ENCODE peak calls at places on chromosomes 7 and 10, in seven cellular contexts. One of them, this sample, is unnamed.

GRCh38 chr7:138449580-138449979 is 10.5 kb upstream of the TRIM24 start:
- DNase-seq in heart right ventricle: no peak
- DNase-seq in CD8-positive, alpha-beta T cell: peak; percentile 46
- DNase-seq in adipocyte: no peak
- DNase-seq in mesenchymal stem cell: no peak
- DNase-seq in ascending aorta: no peak
- DNase-seq in esophagus muscularis mucosa: peak; percentile 39
- DNase-seq in this sample: no peak

GRCh38 chr7:2979276-2979675 is 64.4 kb downstream of the CARD11 start:
- DNase-seq in heart right ventricle: no peak
- DNase-seq in esophagus muscularis mucosa: no peak
- DNase-seq in mesenchymal stem cell: no peak
- DNase-seq in adipocyte: no peak
- DNase-seq in ascending aorta: no peak
- DNase-seq in CD8-positive, alpha-beta T cell: no peak
- DNase-seq in this sample: no peak

GRCh38 chr7:105352018-105352612 is 36.6 kb downstream of the SRPK2 start:
- DNase-seq in mesenchymal stem cell: peak; percentile 91
- DNase-seq in CD8-positive, alpha-beta T cell: peak; percentile 45
- DNase-seq in heart right ventricle: peak; percentile 69
- DNase-seq in adipocyte: peak; percentile 78
- DNase-seq in esophagus muscularis mucosa: peak; percentile 94
- DNase-seq in ascending aorta: peak; percentile 33
- DNase-seq in this sample: peak; percentile 47

GRCh38 chr10:52541082-52541481 is 227.0 kb downstream of the DKK1 start:
- DNase-seq in esophagus muscularis mucosa: no peak
- DNase-seq in mesenchymal stem cell: no peak
- DNase-seq in heart right ventricle: no peak
- DNase-seq in adipocyte: peak; percentile 68
- DNase-seq in ascending aorta: no peak
- DNase-seq in CD8-positive, alpha-beta T cell: no peak
- DNase-seq in this sample: peak; percentile 25

GRCh38 chr10:23053036-23053435 is 42.3 kb upstream of the MSRB2 start:
- DNase-seq in ascending aorta: no peak
- DNase-seq in heart right ventricle: no peak
- DNase-seq in mesenchymal stem cell: peak; percentile 28
- DNase-seq in esophagus muscularis mucosa: peak; percentile 39
- DNase-seq in CD8-positive, alpha-beta T cell: no peak
- DNase-seq in adipocyte: no peak
- DNase-seq in this sample: no peak

GRCh38 chr10:113858541-113858940 is 4.1 kb downstream of the NHLRC2 start:
- DNase-seq in esophagus muscularis mucosa: no peak
- DNase-seq in mesenchymal stem cell: peak; percentile 14
- DNase-seq in ascending aorta: no peak
- DNase-seq in heart right ventricle: no peak
- DNase-seq in adipocyte: peak; percentile 23
- DNase-seq in CD8-positive, alpha-beta T cell: no peak
- DNase-seq in this sample: no peak

GRCh38 chr10:8037199-8037801 is 17.2 kb upstream of the GATA3 start:
- DNase-seq in heart right ventricle: no peak
- DNase-seq in mesenchymal stem cell: no peak
- DNase-seq in esophagus muscularis mucosa: no peak
- DNase-seq in CD8-positive, alpha-beta T cell: no peak
- DNase-seq in adipocyte: no peak
- DNase-seq in ascending aorta: no peak
- DNase-seq in this sample: no peak

GRCh38 chr7:155533120-155533826 is 13.1 kb downstream of the CNPY1 start:
- DNase-seq in heart right ventricle: no peak
- DNase-seq in adipocyte: no peak
- DNase-seq in CD8-positive, alpha-beta T cell: no peak
- DNase-seq in mesenchymal stem cell: no peak
- DNase-seq in esophagus muscularis mucosa: no peak
- DNase-seq in ascending aorta: no peak
- DNase-seq in this sample: no peak

GRCh38 chr10:80204801-80205477 is 398 bp downstream of the ANXA11 start:
- DNase-seq in CD8-positive, alpha-beta T cell: peak; percentile 50
- DNase-seq in heart right ventricle: peak; percentile 63
- DNase-seq in adipocyte: peak; percentile 64
- DNase-seq in mesenchymal stem cell: peak; percentile 45
- DNase-seq in ascending aorta: peak; percentile 8
- DNase-seq in esophagus muscularis mucosa: no peak
- DNase-seq in this sample: no peak

GRCh38 chr10:78787095-78787494 is 281.7 kb upstream of the ZMIZ1 start:
- DNase-seq in ascending aorta: no peak
- DNase-seq in esophagus muscularis mucosa: no peak
- DNase-seq in heart right ventricle: no peak
- DNase-seq in CD8-positive, alpha-beta T cell: no peak
- DNase-seq in adipocyte: no peak
- DNase-seq in mesenchymal stem cell: no peak
- DNase-seq in this sample: no peak

GRCh38 chr10:47026301-47027107 is 115.3 kb downstream of the PTPN20 start:
- DNase-seq in esophagus muscularis mucosa: no peak
- DNase-seq in mesenchymal stem cell: no peak
- DNase-seq in ascending aorta: no peak
- DNase-seq in CD8-positive, alpha-beta T cell: no peak
- DNase-seq in adipocyte: no peak
- DNase-seq in heart right ventricle: no peak
- DNase-seq in this sample: no peak

GRCh38 chr7:41628926-41629325 is 74.0 kb downstream of the INHBA start:
- DNase-seq in esophagus muscularis mucosa: no peak
- DNase-seq in CD8-positive, alpha-beta T cell: no peak
- DNase-seq in ascending aorta: no peak
- DNase-seq in mesenchymal stem cell: no peak
- DNase-seq in heart right ventricle: no peak
- DNase-seq in adipocyte: no peak
- DNase-seq in this sample: peak; percentile 38

GRCh38 chr7:144437370-144438191 is 34.1 kb upstream of the NOBOX start:
- DNase-seq in mesenchymal stem cell: peak; percentile 64
- DNase-seq in esophagus muscularis mucosa: no peak
- DNase-seq in adipocyte: peak; percentile 81
- DNase-seq in heart right ventricle: no peak
- DNase-seq in CD8-positive, alpha-beta T cell: peak; percentile 32
- DNase-seq in ascending aorta: no peak
- DNase-seq in this sample: peak; percentile 72

GRCh38 chr10:63169624-63170023 is 36.5 kb downstream of the NRBF2 start:
- DNase-seq in CD8-positive, alpha-beta T cell: no peak
- DNase-seq in ascending aorta: no peak
- DNase-seq in adipocyte: no peak
- DNase-seq in esophagus muscularis mucosa: no peak
- DNase-seq in heart right ventricle: no peak
- DNase-seq in mesenchymal stem cell: no peak
- DNase-seq in this sample: no peak

GRCh38 chr7:39950473-39951155 is 558 bp downstream of the CDK13 start:
- DNase-seq in esophagus muscularis mucosa: no peak
- DNase-seq in CD8-positive, alpha-beta T cell: peak; percentile 42
- DNase-seq in heart right ventricle: peak; percentile 65
- DNase-seq in ascending aorta: no peak
- DNase-seq in mesenchymal stem cell: peak; percentile 49
- DNase-seq in adipocyte: peak; percentile 65
- DNase-seq in this sample: no peak

GRCh38 chr7:72805526-72806494 is 22.2 kb downstream of the TYW1B start:
- DNase-seq in heart right ventricle: no peak
- DNase-seq in esophagus muscularis mucosa: no peak
- DNase-seq in ascending aorta: no peak
- DNase-seq in adipocyte: peak; percentile 39
- DNase-seq in CD8-positive, alpha-beta T cell: no peak
- DNase-seq in mesenchymal stem cell: peak; percentile 60
- DNase-seq in this sample: peak; percentile 44

GRCh38 chr7:158802535-158803199 is 26.6 kb downstream of the ESYT2 start:
- DNase-seq in adipocyte: peak; percentile 64
- DNase-seq in heart right ventricle: no peak
- DNase-seq in mesenchymal stem cell: peak; percentile 71
- DNase-seq in CD8-positive, alpha-beta T cell: no peak
- DNase-seq in esophagus muscularis mucosa: no peak
- DNase-seq in ascending aorta: no peak
- DNase-seq in this sample: peak; percentile 62

GRCh38 chr10:106267591-106267990 is 896.9 kb downstream of the SORCS1 start:
- DNase-seq in adipocyte: no peak
- DNase-seq in CD8-positive, alpha-beta T cell: no peak
- DNase-seq in ascending aorta: no peak
- DNase-seq in mesenchymal stem cell: no peak
- DNase-seq in heart right ventricle: no peak
- DNase-seq in esophagus muscularis mucosa: no peak
- DNase-seq in this sample: peak; percentile 42

GRCh38 chr10:15072358-15072757 is 16.2 kb downstream of the ACBD7 start:
- DNase-seq in CD8-positive, alpha-beta T cell: no peak
- DNase-seq in adipocyte: no peak
- DNase-seq in esophagus muscularis mucosa: no peak
- DNase-seq in heart right ventricle: no peak
- DNase-seq in mesenchymal stem cell: no peak
- DNase-seq in ascending aorta: no peak
- DNase-seq in this sample: no peak

GRCh38 chr10:77247076-77247561 is 390.5 kb downstream of the KCNMA1 start:
- DNase-seq in adipocyte: peak; percentile 12
- DNase-seq in esophagus muscularis mucosa: no peak
- DNase-seq in mesenchymal stem cell: peak; percentile 70
- DNase-seq in CD8-positive, alpha-beta T cell: no peak
- DNase-seq in ascending aorta: no peak
- DNase-seq in heart right ventricle: no peak
- DNase-seq in this sample: no peak

GRCh38 chr7:148472406-148472805 is 118.2 kb upstream of the C7orf33 start:
- DNase-seq in heart right ventricle: no peak
- DNase-seq in ascending aorta: no peak
- DNase-seq in mesenchymal stem cell: no peak
- DNase-seq in adipocyte: no peak
- DNase-seq in esophagus muscularis mucosa: no peak
- DNase-seq in CD8-positive, alpha-beta T cell: no peak
- DNase-seq in this sample: peak; percentile 61

GRCh38 chr7:92425311-92425947 is 21.9 kb upstream of the GATAD1 start:
- DNase-seq in ascending aorta: no peak
- DNase-seq in mesenchymal stem cell: no peak
- DNase-seq in esophagus muscularis mucosa: no peak
- DNase-seq in heart right ventricle: no peak
- DNase-seq in adipocyte: no peak
- DNase-seq in CD8-positive, alpha-beta T cell: peak; percentile 10
- DNase-seq in this sample: no peak

GRCh38 chr10:13977861-13978843 is 352.6 kb downstream of the FRMD4A start:
- DNase-seq in heart right ventricle: no peak
- DNase-seq in adipocyte: peak; percentile 92
- DNase-seq in CD8-positive, alpha-beta T cell: no peak
- DNase-seq in mesenchymal stem cell: peak; percentile 51
- DNase-seq in esophagus muscularis mucosa: no peak
- DNase-seq in ascending aorta: no peak
- DNase-seq in this sample: no peak

GRCh38 chr7:44535348-44536064 is 5.6 kb downstream of the NPC1L1 start:
- DNase-seq in mesenchymal stem cell: no peak
- DNase-seq in CD8-positive, alpha-beta T cell: no peak
- DNase-seq in ascending aorta: no peak
- DNase-seq in esophagus muscularis mucosa: no peak
- DNase-seq in heart right ventricle: no peak
- DNase-seq in adipocyte: no peak
- DNase-seq in this sample: no peak

GRCh38 chr7:73900286-73900685 is 39.3 kb downstream of the TMEM270 start:
- DNase-seq in mesenchymal stem cell: no peak
- DNase-seq in heart right ventricle: no peak
- DNase-seq in adipocyte: peak; percentile 68
- DNase-seq in ascending aorta: peak; percentile 58
- DNase-seq in CD8-positive, alpha-beta T cell: no peak
- DNase-seq in esophagus muscularis mucosa: peak; percentile 81
- DNase-seq in this sample: no peak
- H3K4me1 ChIP-seq in mesenchymal stem cell: peaks cover 3% of the 10 kb centered on the region
- H3K4me1 ChIP-seq in heart right ventricle: no peaks in the 10 kb centered on the region
- H3K4me1 ChIP-seq in adipocyte: peaks cover 48% of the 10 kb centered on the region
- H3K4me1 ChIP-seq in ascending aorta: peaks cover 42% of the 10 kb centered on the region
- H3K4me1 ChIP-seq in CD8-positive, alpha-beta T cell: no peaks in the 10 kb centered on the region
- H3K4me1 ChIP-seq in esophagus muscularis mucosa: no peaks in the 10 kb centered on the region
- H3K4me1 ChIP-seq in this sample: peaks cover 20% of the 10 kb centered on the region

DNA sequence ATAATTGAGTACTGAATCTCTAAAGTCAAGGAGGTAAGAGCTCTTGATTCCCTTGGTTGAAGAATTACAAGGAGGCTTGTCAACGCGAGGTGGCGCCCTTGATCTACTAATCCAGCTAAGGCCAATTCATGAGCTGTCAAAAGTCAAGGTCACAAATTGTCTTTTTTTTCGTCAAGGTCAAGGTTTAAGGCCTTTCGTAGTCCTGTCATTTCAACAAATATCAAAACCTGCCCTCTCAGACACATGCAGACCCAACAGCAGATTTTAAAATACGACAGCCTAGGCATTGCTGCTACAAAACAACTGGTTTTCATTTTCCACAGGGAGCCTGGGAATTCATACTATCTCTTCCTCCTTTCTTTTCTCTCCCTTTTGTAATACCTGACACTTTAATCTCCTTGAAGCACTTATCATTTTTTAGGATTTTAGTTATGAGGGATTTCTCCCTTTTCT is 3.6 kb downstream of the HOXA13 start:
- DNase-seq in esophagus muscularis mucosa: no peak
- DNase-seq in ascending aorta: no peak
- DNase-seq in heart right ventricle: peak; percentile 83
- DNase-seq in CD8-positive, alpha-beta T cell: peak; percentile 88
- DNase-seq in mesenchymal stem cell: peak; percentile 71
- DNase-seq in adipocyte: peak; percentile 90
- DNase-seq in this sample: no peak
- H3K27me3 ChIP-seq in esophagus muscularis mucosa: peaks cover 84% of the 10 kb centered on the region
- H3K27me3 ChIP-seq in ascending aorta: peaks cover 60% of the 10 kb centered on the region
- H3K27me3 ChIP-seq in heart right ventricle: peaks cover 92% of the 10 kb centered on the region
- H3K27me3 ChIP-seq in CD8-positive, alpha-beta T cell: peaks cover 71% of the 10 kb centered on the region
- H3K27me3 ChIP-seq in mesenchymal stem cell: peaks cover 78% of the 10 kb centered on the region
- H3K27me3 ChIP-seq in adipocyte: peaks cover 38% of the 10 kb centered on the region
- H3K27me3 ChIP-seq in this sample: peaks cover 97% of the 10 kb centered on the region

GRCh38 chr10:102633848-102634247 is 10.4 kb upstream of the TRIM8 start:
- DNase-seq in adipocyte: no peak
- DNase-seq in esophagus muscularis mucosa: no peak
- DNase-seq in ascending aorta: no peak
- DNase-seq in CD8-positive, alpha-beta T cell: no peak
- DNase-seq in mesenchymal stem cell: no peak
- DNase-seq in heart right ventricle: no peak
- DNase-seq in this sample: no peak

GRCh38 chr10:102633282-102633681 is 11.0 kb upstream of the TRIM8 start:
- DNase-seq in adipocyte: peak; percentile 64
- DNase-seq in CD8-positive, alpha-beta T cell: peak; percentile 36
- DNase-seq in esophagus muscularis mucosa: no peak
- DNase-seq in mesenchymal stem cell: peak; percentile 82
- DNase-seq in ascending aorta: no peak
- DNase-seq in heart right ventricle: no peak
- DNase-seq in this sample: no peak

GRCh38 chr10:102632394-102633062 is 11.8 kb upstream of the TRIM8 start:
- DNase-seq in ascending aorta: no peak
- DNase-seq in mesenchymal stem cell: peak; percentile 72
- DNase-seq in esophagus muscularis mucosa: no peak
- DNase-seq in adipocyte: peak; percentile 38
- DNase-seq in CD8-positive, alpha-beta T cell: no peak
- DNase-seq in heart right ventricle: no peak
- DNase-seq in this sample: no peak

GRCh38 chr10:102634696-102635095 is 9.6 kb upstream of the TRIM8 start:
- DNase-seq in CD8-positive, alpha-beta T cell: no peak
- DNase-seq in adipocyte: no peak
- DNase-seq in heart right ventricle: no peak
- DNase-seq in mesenchymal stem cell: no peak
- DNase-seq in esophagus muscularis mucosa: no peak
- DNase-seq in ascending aorta: no peak
- DNase-seq in this sample: no peak

GRCh38 chr10:102635377-102635776 is 8.9 kb upstream of the TRIM8 start:
- DNase-seq in esophagus muscularis mucosa: no peak
- DNase-seq in heart right ventricle: no peak
- DNase-seq in adipocyte: no peak
- DNase-seq in CD8-positive, alpha-beta T cell: peak; percentile 25
- DNase-seq in ascending aorta: no peak
- DNase-seq in mesenchymal stem cell: no peak
- DNase-seq in this sample: no peak
- H3K4me1 ChIP-seq in esophagus muscularis mucosa: peaks cover 25% of the 10 kb centered on the region
- H3K4me1 ChIP-seq in heart right ventricle: peaks cover 26% of the 10 kb centered on the region
- H3K4me1 ChIP-seq in adipocyte: peaks cover 40% of the 10 kb centered on the region
- H3K4me1 ChIP-seq in CD8-positive, alpha-beta T cell: peaks cover 54% of the 10 kb centered on the region
- H3K4me1 ChIP-seq in ascending aorta: peaks cover 33% of the 10 kb centered on the region
- H3K4me1 ChIP-seq in mesenchymal stem cell: peaks cover 43% of the 10 kb centered on the region
- H3K4me1 ChIP-seq in this sample: peaks cover 29% of the 10 kb centered on the region

GRCh38 chr7:55019691-55020480 is 1.1 kb downstream of the EGFR start:
- DNase-seq in heart right ventricle: no peak
- DNase-seq in esophagus muscularis mucosa: peak; percentile 90
- DNase-seq in CD8-positive, alpha-beta T cell: no peak
- DNase-seq in adipocyte: peak; percentile 59
- DNase-seq in mesenchymal stem cell: peak; percentile 40
- DNase-seq in ascending aorta: no peak
- DNase-seq in this sample: no peak
- H3K27me3 ChIP-seq in heart right ventricle: no peaks in the 10 kb centered on the region
- H3K27me3 ChIP-seq in esophagus muscularis mucosa: no peaks in the 10 kb centered on the region
- H3K27me3 ChIP-seq in CD8-positive, alpha-beta T cell: no peaks in the 10 kb centered on the region
- H3K27me3 ChIP-seq in adipocyte: no peaks in the 10 kb centered on the region
- H3K27me3 ChIP-seq in mesenchymal stem cell: no peaks in the 10 kb centered on the region
- H3K27me3 ChIP-seq in ascending aorta: no peaks in the 10 kb centered on the region
- H3K27me3 ChIP-seq in this sample: no peaks in the 10 kb centered on the region

This sample was measured in foreskin keratinocyte.